ENCODE peak calls at places on chromosomes 16 and 17, in seven cellular contexts. One of them, this sample, is unnamed. For H3K4me1, the result is how much of the 10 kb centered on the place peaks cover.

GRCh38 chr17:48494335-48494734 is 36.5 kb downstream of the HOXB1 start:
- DNase-seq in GM23248: peak
- DNase-seq in body of pancreas: no peak
- DNase-seq in IMR-90: peak
- DNase-seq in astrocyte: peak
- DNase-seq in CD8-positive, alpha-beta memory T cell: no peak
- DNase-seq in CD8-positive, alpha-beta T cell: no peak
- DNase-seq in this sample: no peak

GRCh38 chr17:27609606-27610303 is 21.2 kb upstream of the LGALS9 start:
- DNase-seq in GM23248: peak
- DNase-seq in body of pancreas: no peak
- DNase-seq in IMR-90: peak
- DNase-seq in astrocyte: no peak
- DNase-seq in CD8-positive, alpha-beta memory T cell: no peak
- DNase-seq in CD8-positive, alpha-beta T cell: no peak
- DNase-seq in this sample: peak

GRCh38 chr16:85800321-85800669 is 800 bp downstream of the COX4I1 start:
- DNase-seq in GM23248: peak
- DNase-seq in body of pancreas: no peak
- DNase-seq in IMR-90: no peak
- DNase-seq in astrocyte: peak
- DNase-seq in CD8-positive, alpha-beta memory T cell: peak
- DNase-seq in CD8-positive, alpha-beta T cell: no peak
- DNase-seq in this sample: no peak

GRCh38 chr17:50508573-50509460 is 578 bp downstream of the MYCBPAP start:
- DNase-seq in GM23248: peak
- DNase-seq in body of pancreas: no peak
- DNase-seq in IMR-90: no peak
- DNase-seq in astrocyte: no peak
- DNase-seq in CD8-positive, alpha-beta memory T cell: no peak
- DNase-seq in CD8-positive, alpha-beta T cell: no peak
- DNase-seq in this sample: no peak

GRCh38 chr16:24189941-24190340 is 66.2 kb upstream of the CACNG3 start:
- DNase-seq in GM23248: no peak
- DNase-seq in body of pancreas: no peak
- DNase-seq in IMR-90: no peak
- DNase-seq in astrocyte: no peak
- DNase-seq in CD8-positive, alpha-beta memory T cell: no peak
- DNase-seq in CD8-positive, alpha-beta T cell: no peak
- DNase-seq in this sample: no peak

GRCh38 chr17:78844301-78845005 is 3.8 kb upstream of the USP36 start:
- DNase-seq in GM23248: peak
- DNase-seq in body of pancreas: no peak
- DNase-seq in IMR-90: peak
- DNase-seq in astrocyte: peak
- DNase-seq in CD8-positive, alpha-beta memory T cell: no peak
- DNase-seq in CD8-positive, alpha-beta T cell: no peak
- DNase-seq in this sample: no peak

GRCh38 chr16:12321363-12321762 is 344.8 kb downstream of the SNX29 start:
- DNase-seq in GM23248: no peak
- DNase-seq in body of pancreas: no peak
- DNase-seq in IMR-90: no peak
- DNase-seq in astrocyte: no peak
- DNase-seq in CD8-positive, alpha-beta memory T cell: no peak
- DNase-seq in CD8-positive, alpha-beta T cell: no peak
- DNase-seq in this sample: no peak

GRCh38 chr16:15643453-15644305 is 725 bp upstream of the MARF1 start:
- DNase-seq in GM23248: peak
- DNase-seq in body of pancreas: peak
- DNase-seq in IMR-90: peak
- DNase-seq in astrocyte: peak
- DNase-seq in CD8-positive, alpha-beta memory T cell: no peak
- DNase-seq in CD8-positive, alpha-beta T cell: peak
- DNase-seq in this sample: no peak

GRCh38 chr17:75995385-75995925 is 5.2 kb upstream of the CDK3 start:
- DNase-seq in GM23248: no peak
- DNase-seq in body of pancreas: no peak
- DNase-seq in IMR-90: no peak
- DNase-seq in astrocyte: no peak
- DNase-seq in CD8-positive, alpha-beta memory T cell: no peak
- DNase-seq in CD8-positive, alpha-beta T cell: no peak
- DNase-seq in this sample: peak

GRCh38 chr16:84692451-84692850 is 7.3 kb upstream of the USP10 start:
- DNase-seq in GM23248: no peak
- DNase-seq in body of pancreas: no peak
- DNase-seq in IMR-90: no peak
- DNase-seq in astrocyte: peak
- DNase-seq in CD8-positive, alpha-beta memory T cell: no peak
- DNase-seq in CD8-positive, alpha-beta T cell: no peak
- DNase-seq in this sample: no peak

GRCh38 chr17:40862985-40863733 is 3.9 kb downstream of the KRT12 start:
- DNase-seq in GM23248: no peak
- DNase-seq in body of pancreas: no peak
- DNase-seq in IMR-90: no peak
- DNase-seq in astrocyte: no peak
- DNase-seq in CD8-positive, alpha-beta memory T cell: no peak
- DNase-seq in CD8-positive, alpha-beta T cell: no peak
- DNase-seq in this sample: no peak

GRCh38 chr17:21285164-21286065 is 904 bp downstream of the MAP2K3 start:
- DNase-seq in GM23248: peak
- DNase-seq in body of pancreas: peak
- DNase-seq in IMR-90: peak
- DNase-seq in astrocyte: peak
- DNase-seq in CD8-positive, alpha-beta memory T cell: no peak
- DNase-seq in CD8-positive, alpha-beta T cell: no peak
- DNase-seq in this sample: no peak

GRCh38 chr17:59377410-59377809 is 46.0 kb downstream of the YPEL2 start:
- DNase-seq in GM23248: peak
- DNase-seq in body of pancreas: no peak
- DNase-seq in IMR-90: peak
- DNase-seq in astrocyte: peak
- DNase-seq in CD8-positive, alpha-beta memory T cell: no peak
- DNase-seq in CD8-positive, alpha-beta T cell: no peak
- DNase-seq in this sample: no peak
- H3K4me1 ChIP-seq in GM23248: half or more
- H3K4me1 ChIP-seq in body of pancreas: half or more
- H3K4me1 ChIP-seq in IMR-90: under half
- H3K4me1 ChIP-seq in astrocyte: under half
- H3K4me1 ChIP-seq in CD8-positive, alpha-beta memory T cell: under half
- H3K4me1 ChIP-seq in CD8-positive, alpha-beta T cell: half or more
- H3K4me1 ChIP-seq in this sample: under half

DNA sequence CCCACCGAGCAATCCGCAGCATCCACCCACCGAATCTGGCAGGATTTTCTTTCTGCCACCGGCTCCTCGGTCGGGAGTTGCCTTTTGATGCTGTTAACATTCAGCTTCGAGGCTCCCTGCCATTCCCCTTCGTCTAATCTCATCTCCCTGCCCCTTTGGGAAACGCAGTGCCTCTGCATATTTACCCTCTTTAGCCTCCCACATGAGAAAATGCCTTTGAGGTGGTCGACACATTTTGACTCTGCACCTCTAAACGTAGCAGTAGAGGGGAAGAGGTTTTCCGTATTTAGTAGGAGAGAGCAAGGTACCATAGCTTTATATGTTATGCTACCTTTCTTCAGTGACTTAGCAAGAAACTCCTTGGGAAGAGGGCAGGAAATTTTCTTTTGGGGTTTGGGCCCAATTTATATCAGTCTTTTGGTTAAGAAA is 1.2 kb downstream of the PAFAH1B1 start:
- DNase-seq in GM23248: peak
- DNase-seq in body of pancreas: no peak
- DNase-seq in IMR-90: no peak
- DNase-seq in astrocyte: no peak
- DNase-seq in CD8-positive, alpha-beta memory T cell: no peak
- DNase-seq in CD8-positive, alpha-beta T cell: no peak
- DNase-seq in this sample: no peak
- H3K4me1 ChIP-seq in GM23248: under half
- H3K4me1 ChIP-seq in body of pancreas: half or more
- H3K4me1 ChIP-seq in IMR-90: under half
- H3K4me1 ChIP-seq in astrocyte: under half
- H3K4me1 ChIP-seq in CD8-positive, alpha-beta memory T cell: under half
- H3K4me1 ChIP-seq in CD8-positive, alpha-beta T cell: under half
- H3K4me1 ChIP-seq in this sample: under half

GRCh38 chr16:88530051-88530857 is 39.9 kb upstream of the ZC3H18 start:
- DNase-seq in GM23248: no peak
- DNase-seq in body of pancreas: no peak
- DNase-seq in IMR-90: no peak
- DNase-seq in astrocyte: no peak
- DNase-seq in CD8-positive, alpha-beta memory T cell: no peak
- DNase-seq in CD8-positive, alpha-beta T cell: no peak
- DNase-seq in this sample: no peak

GRCh38 chr16:88529596-88529995 is 40.6 kb upstream of the ZC3H18 start:
- DNase-seq in GM23248: no peak
- DNase-seq in body of pancreas: no peak
- DNase-seq in IMR-90: no peak
- DNase-seq in astrocyte: no peak
- DNase-seq in CD8-positive, alpha-beta memory T cell: no peak
- DNase-seq in CD8-positive, alpha-beta T cell: no peak
- DNase-seq in this sample: no peak

GRCh38 chr16:88531931-88532433 is 38.2 kb upstream of the ZC3H18 start:
- DNase-seq in GM23248: no peak
- DNase-seq in body of pancreas: no peak
- DNase-seq in IMR-90: no peak
- DNase-seq in astrocyte: no peak
- DNase-seq in CD8-positive, alpha-beta memory T cell: no peak
- DNase-seq in CD8-positive, alpha-beta T cell: no peak
- DNase-seq in this sample: no peak

GRCh38 chr16:88531346-88531745 is 38.9 kb upstream of the ZC3H18 start:
- DNase-seq in GM23248: no peak
- DNase-seq in body of pancreas: no peak
- DNase-seq in IMR-90: no peak
- DNase-seq in astrocyte: no peak
- DNase-seq in CD8-positive, alpha-beta memory T cell: no peak
- DNase-seq in CD8-positive, alpha-beta T cell: no peak
- DNase-seq in this sample: no peak

GRCh38 chr16:88530858-88531203 is 39.4 kb upstream of the ZC3H18 start:
- DNase-seq in GM23248: no peak
- DNase-seq in body of pancreas: no peak
- DNase-seq in IMR-90: no peak
- DNase-seq in astrocyte: no peak
- DNase-seq in CD8-positive, alpha-beta memory T cell: no peak
- DNase-seq in CD8-positive, alpha-beta T cell: no peak
- DNase-seq in this sample: no peak
- H3K4me1 ChIP-seq in GM23248: under half
- H3K4me1 ChIP-seq in body of pancreas: under half
- H3K4me1 ChIP-seq in IMR-90: under half
- H3K4me1 ChIP-seq in astrocyte: under half
- H3K4me1 ChIP-seq in CD8-positive, alpha-beta memory T cell: under half
- H3K4me1 ChIP-seq in CD8-positive, alpha-beta T cell: under half
- H3K4me1 ChIP-seq in this sample: under half

DNA sequence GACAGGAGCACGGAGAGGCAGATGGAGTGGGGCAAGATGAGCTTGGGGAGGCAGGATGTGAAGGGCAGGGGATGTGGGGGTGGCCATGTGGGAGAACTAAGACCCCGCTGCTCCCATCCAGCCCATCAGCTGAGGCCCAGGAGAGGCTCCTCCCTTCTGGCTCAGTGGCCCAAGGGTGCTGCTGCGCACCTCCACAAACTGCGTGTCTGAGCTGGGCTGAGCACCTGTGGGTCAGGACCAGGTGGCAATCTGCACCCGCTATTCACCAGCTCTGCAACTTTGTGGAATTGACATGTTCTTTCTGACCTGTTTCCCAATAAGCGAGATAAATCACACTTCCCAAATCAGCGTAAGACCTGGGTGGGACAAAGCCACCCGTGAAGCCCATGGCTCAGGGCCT is 11.5 kb upstream of the SREBF1 start:
- DNase-seq in GM23248: no peak
- DNase-seq in body of pancreas: no peak
- DNase-seq in IMR-90: no peak
- DNase-seq in astrocyte: no peak
- DNase-seq in CD8-positive, alpha-beta memory T cell: no peak
- DNase-seq in CD8-positive, alpha-beta T cell: no peak
- DNase-seq in this sample: no peak
- H3K4me1 ChIP-seq in GM23248: under half
- H3K4me1 ChIP-seq in body of pancreas: under half
- H3K4me1 ChIP-seq in IMR-90: under half
- H3K4me1 ChIP-seq in astrocyte: under half
- H3K4me1 ChIP-seq in CD8-positive, alpha-beta memory T cell: half or more
- H3K4me1 ChIP-seq in CD8-positive, alpha-beta T cell: half or more
- H3K4me1 ChIP-seq in this sample: under half

DNA sequence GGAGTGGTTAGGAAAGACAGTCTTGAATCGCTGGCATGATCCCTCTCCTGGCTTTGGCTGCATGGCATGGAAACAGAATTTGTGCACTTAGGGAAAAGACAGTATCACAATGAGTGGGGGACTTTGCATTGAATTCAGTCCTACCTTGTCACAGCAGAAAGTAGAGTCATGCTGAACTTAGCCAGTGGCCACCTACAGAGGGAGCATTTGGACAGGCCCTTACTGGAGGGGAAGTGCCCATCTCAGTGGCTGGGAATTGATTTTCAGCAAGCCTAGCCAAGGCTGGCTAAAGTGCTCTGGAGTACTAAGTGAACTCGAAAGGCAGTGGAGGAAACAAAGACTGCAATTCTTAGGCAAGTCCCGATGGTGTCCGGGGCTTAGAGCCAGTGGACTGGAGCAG is 364.3 kb upstream of the TOM1L1 start:
- DNase-seq in GM23248: no peak
- DNase-seq in body of pancreas: no peak
- DNase-seq in IMR-90: no peak
- DNase-seq in astrocyte: no peak
- DNase-seq in CD8-positive, alpha-beta memory T cell: no peak
- DNase-seq in CD8-positive, alpha-beta T cell: no peak
- DNase-seq in this sample: no peak
- H3K4me1 ChIP-seq in GM23248: under half
- H3K4me1 ChIP-seq in body of pancreas: under half
- H3K4me1 ChIP-seq in IMR-90: under half
- H3K4me1 ChIP-seq in astrocyte: under half
- H3K4me1 ChIP-seq in CD8-positive, alpha-beta memory T cell: under half
- H3K4me1 ChIP-seq in CD8-positive, alpha-beta T cell: under half
- H3K4me1 ChIP-seq in this sample: under half

This sample was measured in Caco-2.